ENCODE peak calls at places on chromosomes 12 and 14, in six cellular contexts. G is fibroblast of gingiva, L is fibroblast of the conjunctiva, E is SW 1271, A is stromal cell of bone marrow, M is renal cortical epithelial cell. W is an unnamed sample.

GRCh38 chr14:31084385-31084784 is 58.2 kb upstream of the STRN3 start:
- DNase-seq in A (no peak), M (no peak), E (no peak), G (no peak), L (no peak), W (no peak)

GRCh38 chr12:105279460-105280056 is 43.6 kb upstream of the APPL2 start:
- DNase-seq in G (peak), A (peak), M (peak), L (peak), E (no peak), W (no peak)

GRCh38 chr12:31408778-31409177 is 82.8 kb upstream of the SINHCAF start:
- DNase-seq in M (no peak), A (no peak), E (no peak), L (no peak), G (no peak), W (no peak)

GRCh38 chr12:6855322-6855721 is 3.4 kb downstream of the USP5 start:
- DNase-seq in G (no peak), E (no peak), L (no peak), A (no peak), M (no peak), W (no peak)

GRCh38 chr12:20220339-20220738 is 148.0 kb upstream of the PDE3A start:
- DNase-seq in L (peak), M (peak), G (peak), E (peak), A (peak), W (peak)

GRCh38 chr14:91388551-91388975 is 29.1 kb downstream of the CCDC88C start:
- DNase-seq in L (no peak), G (no peak), M (no peak), A (no peak), E (no peak), W (no peak)

GRCh38 chr14:25833341-25834121 is 764.3 kb downstream of the NOVA1 start:
- DNase-seq in M (peak), A (no peak), E (peak), G (no peak), L (peak), W (peak)

GRCh38 chr12:52418576-52419110 is 12.5 kb upstream of the KRT82 start:
- DNase-seq in E (no peak), M (no peak), G (no peak), A (no peak), L (no peak), W (no peak)

GRCh38 chr14:96497087-96497486 is 5.1 kb upstream of the PAPOLA start:
- DNase-seq in G (no peak), M (no peak), A (no peak), E (no peak), L (no peak), W (no peak)

GRCh38 chr14:92465353-92466067 is 48.1 kb upstream of the RIN3 start:
- DNase-seq in A (no peak), G (no peak), M (no peak), L (no peak), E (no peak), W (no peak)

GRCh38 chr14:68841030-68841809 is 48.4 kb upstream of the ZFP36L1 start:
- DNase-seq in M (peak), E (no peak), L (no peak), G (peak), A (no peak), W (peak)

GRCh38 chr12:98007963-98008362 is 507.4 kb upstream of the TMPO start:
- DNase-seq in L (no peak), E (no peak), G (no peak), M (no peak), A (no peak), W (no peak)

GRCh38 chr14:90556050-90556477 is 159.2 kb downstream of the CALM1 start:
- DNase-seq in E (no peak), G (no peak), M (peak), A (no peak), L (no peak), W (no peak)

GRCh38 chr12:1847411-1847810 is 27.0 kb downstream of the LRTM2 start:
- DNase-seq in L (no peak), A (no peak), M (no peak), E (no peak), G (no peak), W (no peak)

GRCh38 chr12:109200825-109201495 is 84.6 kb downstream of the ACACB start:
- DNase-seq in E (no peak), L (no peak), G (no peak), M (no peak), A (no peak), W (no peak)

W was measured in foreskin fibroblast.